ENCODE peak calls at places on chromosome 7, in nine cellular contexts. One of them, this sample, is unnamed. For H3K4me1, the result is how much of the 10 kb centered on the place peaks cover.

GRCh38 chr7:132738254-132738653 is 162.0 kb upstream of the PLXNA4 start:
- DNase-seq in left lung: no peak
- DNase-seq in right lobe of liver: no peak
- DNase-seq in cardiac muscle cell: no peak
- DNase-seq in left ventricle myocardium inferior: no peak
- DNase-seq in fibroblast of lung: peak
- DNase-seq in transverse colon: no peak
- DNase-seq in PC-3: peak
- DNase-seq in uterus: no peak
- DNase-seq in this sample: no peak

GRCh38 chr7:111486472-111487142 is 75.7 kb downstream of the IMMP2L start:
- DNase-seq in left lung: no peak
- DNase-seq in right lobe of liver: no peak
- DNase-seq in cardiac muscle cell: peak
- DNase-seq in left ventricle myocardium inferior: no peak
- DNase-seq in fibroblast of lung: peak
- DNase-seq in transverse colon: no peak
- DNase-seq in PC-3: peak
- DNase-seq in uterus: no peak
- DNase-seq in this sample: no peak

GRCh38 chr7:121305109-121305508 is 23.7 kb upstream of the WNT16 start:
- DNase-seq in left lung: no peak
- DNase-seq in right lobe of liver: no peak
- DNase-seq in cardiac muscle cell: no peak
- DNase-seq in left ventricle myocardium inferior: no peak
- DNase-seq in fibroblast of lung: peak
- DNase-seq in transverse colon: no peak
- DNase-seq in PC-3: no peak
- DNase-seq in uterus: no peak
- DNase-seq in this sample: no peak

GRCh38 chr7:132200141-132200540 is 376.1 kb downstream of the PLXNA4 start:
- DNase-seq in left lung: no peak
- DNase-seq in right lobe of liver: no peak
- DNase-seq in cardiac muscle cell: no peak
- DNase-seq in left ventricle myocardium inferior: no peak
- DNase-seq in fibroblast of lung: no peak
- DNase-seq in transverse colon: no peak
- DNase-seq in PC-3: no peak
- DNase-seq in uterus: no peak
- DNase-seq in this sample: no peak

GRCh38 chr7:128682125-128682524 is 10.0 kb downstream of the GARIN1A start:
- DNase-seq in left lung: no peak
- DNase-seq in right lobe of liver: no peak
- DNase-seq in cardiac muscle cell: no peak
- DNase-seq in left ventricle myocardium inferior: no peak
- DNase-seq in fibroblast of lung: no peak
- DNase-seq in transverse colon: no peak
- DNase-seq in PC-3: no peak
- DNase-seq in uterus: no peak
- DNase-seq in this sample: no peak

GRCh38 chr7:115724400-115725056 is 306.0 kb downstream of the TFEC start:
- DNase-seq in left lung: no peak
- DNase-seq in right lobe of liver: no peak
- DNase-seq in cardiac muscle cell: peak
- DNase-seq in left ventricle myocardium inferior: no peak
- DNase-seq in fibroblast of lung: no peak
- DNase-seq in transverse colon: peak
- DNase-seq in PC-3: peak
- DNase-seq in uterus: no peak
- DNase-seq in this sample: no peak

GRCh38 chr7:105857009-105857952 is 19.1 kb downstream of the ATXN7L1 start:
- DNase-seq in left lung: no peak
- DNase-seq in right lobe of liver: no peak
- DNase-seq in cardiac muscle cell: no peak
- DNase-seq in left ventricle myocardium inferior: no peak
- DNase-seq in fibroblast of lung: no peak
- DNase-seq in transverse colon: no peak
- DNase-seq in PC-3: no peak
- DNase-seq in uterus: no peak
- DNase-seq in this sample: no peak

GRCh38 chr7:44138698-44139097 is 2.4 kb downstream of the MYL7 start:
- DNase-seq in left lung: no peak
- DNase-seq in right lobe of liver: no peak
- DNase-seq in cardiac muscle cell: peak
- DNase-seq in left ventricle myocardium inferior: no peak
- DNase-seq in fibroblast of lung: no peak
- DNase-seq in transverse colon: no peak
- DNase-seq in PC-3: no peak
- DNase-seq in uterus: no peak
- DNase-seq in this sample: no peak

GRCh38 chr7:92831716-92832622 is 4.4 kb downstream of the CDK6 start:
- DNase-seq in left lung: no peak
- DNase-seq in right lobe of liver: no peak
- DNase-seq in cardiac muscle cell: no peak
- DNase-seq in left ventricle myocardium inferior: no peak
- DNase-seq in fibroblast of lung: peak
- DNase-seq in transverse colon: peak
- DNase-seq in PC-3: peak
- DNase-seq in uterus: no peak
- DNase-seq in this sample: no peak

GRCh38 chr7:144820557-144820956 is 15.3 kb downstream of the TPK1 start:
- DNase-seq in left lung: no peak
- DNase-seq in right lobe of liver: no peak
- DNase-seq in cardiac muscle cell: no peak
- DNase-seq in left ventricle myocardium inferior: no peak
- DNase-seq in fibroblast of lung: no peak
- DNase-seq in transverse colon: no peak
- DNase-seq in PC-3: no peak
- DNase-seq in uterus: no peak
- DNase-seq in this sample: no peak

GRCh38 chr7:22208806-22209205 is 148.1 kb downstream of the RAPGEF5 start:
- DNase-seq in left lung: no peak
- DNase-seq in right lobe of liver: no peak
- DNase-seq in cardiac muscle cell: no peak
- DNase-seq in left ventricle myocardium inferior: no peak
- DNase-seq in fibroblast of lung: no peak
- DNase-seq in transverse colon: no peak
- DNase-seq in PC-3: peak
- DNase-seq in uterus: no peak
- DNase-seq in this sample: no peak

GRCh38 chr7:27586825-27587224 is 75.9 kb downstream of the HIBADH start:
- DNase-seq in left lung: no peak
- DNase-seq in right lobe of liver: no peak
- DNase-seq in cardiac muscle cell: no peak
- DNase-seq in left ventricle myocardium inferior: no peak
- DNase-seq in fibroblast of lung: no peak
- DNase-seq in transverse colon: peak
- DNase-seq in PC-3: no peak
- DNase-seq in uterus: no peak
- DNase-seq in this sample: no peak

GRCh38 chr7:16684935-16685334 is 39.0 kb downstream of the BZW2 start:
- DNase-seq in left lung: no peak
- DNase-seq in right lobe of liver: no peak
- DNase-seq in cardiac muscle cell: no peak
- DNase-seq in left ventricle myocardium inferior: no peak
- DNase-seq in fibroblast of lung: no peak
- DNase-seq in transverse colon: no peak
- DNase-seq in PC-3: peak
- DNase-seq in uterus: no peak
- DNase-seq in this sample: no peak

GRCh38 chr7:149196705-149197171 is 1.4 kb downstream of the ZNF282 start:
- DNase-seq in left lung: no peak
- DNase-seq in right lobe of liver: no peak
- DNase-seq in cardiac muscle cell: peak
- DNase-seq in left ventricle myocardium inferior: no peak
- DNase-seq in fibroblast of lung: no peak
- DNase-seq in transverse colon: peak
- DNase-seq in PC-3: peak
- DNase-seq in uterus: no peak
- DNase-seq in this sample: no peak

GRCh38 chr7:74021546-74022320 is 6.2 kb upstream of the ELN start:
- DNase-seq in left lung: no peak
- DNase-seq in right lobe of liver: no peak
- DNase-seq in cardiac muscle cell: no peak
- DNase-seq in left ventricle myocardium inferior: no peak
- DNase-seq in fibroblast of lung: no peak
- DNase-seq in transverse colon: no peak
- DNase-seq in PC-3: no peak
- DNase-seq in uterus: no peak
- DNase-seq in this sample: no peak

GRCh38 chr7:74023786-74024185 is 4.2 kb upstream of the ELN start:
- DNase-seq in left lung: no peak
- DNase-seq in right lobe of liver: no peak
- DNase-seq in cardiac muscle cell: no peak
- DNase-seq in left ventricle myocardium inferior: no peak
- DNase-seq in fibroblast of lung: no peak
- DNase-seq in transverse colon: no peak
- DNase-seq in PC-3: no peak
- DNase-seq in uterus: no peak
- DNase-seq in this sample: no peak

GRCh38 chr7:74025146-74025545 is 2.8 kb upstream of the ELN start:
- DNase-seq in left lung: no peak
- DNase-seq in right lobe of liver: no peak
- DNase-seq in cardiac muscle cell: no peak
- DNase-seq in left ventricle myocardium inferior: no peak
- DNase-seq in fibroblast of lung: no peak
- DNase-seq in transverse colon: no peak
- DNase-seq in PC-3: no peak
- DNase-seq in uterus: no peak
- DNase-seq in this sample: no peak

GRCh38 chr7:74022507-74022906 is 5.5 kb upstream of the ELN start:
- DNase-seq in left lung: no peak
- DNase-seq in right lobe of liver: no peak
- DNase-seq in cardiac muscle cell: no peak
- DNase-seq in left ventricle myocardium inferior: no peak
- DNase-seq in fibroblast of lung: no peak
- DNase-seq in transverse colon: no peak
- DNase-seq in PC-3: no peak
- DNase-seq in uterus: no peak
- DNase-seq in this sample: no peak

GRCh38 chr7:74023037-74023436 is 4.9 kb upstream of the ELN start:
- DNase-seq in left lung: peak
- DNase-seq in right lobe of liver: no peak
- DNase-seq in cardiac muscle cell: no peak
- DNase-seq in left ventricle myocardium inferior: peak
- DNase-seq in fibroblast of lung: peak
- DNase-seq in transverse colon: no peak
- DNase-seq in PC-3: peak
- DNase-seq in uterus: peak
- DNase-seq in this sample: no peak
- TF ChIP-seq CTCF in left lung: no peak
- TF ChIP-seq CTCF in right lobe of liver: no peak
- TF ChIP-seq CTCF in cardiac muscle cell: no peak
- TF ChIP-seq CTCF in left ventricle myocardium inferior: no peak
- TF ChIP-seq CTCF in fibroblast of lung: no peak
- TF ChIP-seq CTCF in transverse colon: no peak
- TF ChIP-seq CTCF in PC-3: no peak
- TF ChIP-seq CTCF in uterus: no peak
- TF ChIP-seq CTCF in this sample: no peak

GRCh38 chr7:20026762-20027161 is 190.4 kb downstream of the MACC1 start:
- DNase-seq in left lung: no peak
- DNase-seq in right lobe of liver: no peak
- DNase-seq in cardiac muscle cell: no peak
- DNase-seq in left ventricle myocardium inferior: no peak
- DNase-seq in fibroblast of lung: no peak
- DNase-seq in transverse colon: no peak
- DNase-seq in PC-3: no peak
- DNase-seq in uterus: no peak
- DNase-seq in this sample: no peak
- H3K27ac ChIP-seq in left lung: no peak
- H3K27ac ChIP-seq in right lobe of liver: no peak
- H3K27ac ChIP-seq in cardiac muscle cell: no peak
- H3K27ac ChIP-seq in left ventricle myocardium inferior: no peak
- H3K27ac ChIP-seq in fibroblast of lung: no peak
- H3K27ac ChIP-seq in transverse colon: no peak
- H3K27ac ChIP-seq in PC-3: no peak
- H3K27ac ChIP-seq in uterus: no peak
- H3K27ac ChIP-seq in this sample: no peak

GRCh38 chr7:50212016-50212325 is 92.5 kb upstream of the IKZF1 start:
- DNase-seq in left lung: no peak
- DNase-seq in right lobe of liver: no peak
- DNase-seq in cardiac muscle cell: no peak
- DNase-seq in left ventricle myocardium inferior: no peak
- DNase-seq in fibroblast of lung: no peak
- DNase-seq in transverse colon: no peak
- DNase-seq in PC-3: no peak
- DNase-seq in uterus: no peak
- DNase-seq in this sample: no peak
- H3K4me1 ChIP-seq in left lung: under half
- H3K4me1 ChIP-seq in right lobe of liver: under half
- H3K4me1 ChIP-seq in cardiac muscle cell: under half
- H3K4me1 ChIP-seq in left ventricle myocardium inferior: under half
- H3K4me1 ChIP-seq in fibroblast of lung: under half
- H3K4me1 ChIP-seq in transverse colon: under half
- H3K4me1 ChIP-seq in PC-3: under half
- H3K4me1 ChIP-seq in uterus: under half
- H3K4me1 ChIP-seq in this sample: under half

GRCh38 chr7:29626730-29627129 is 63.1 kb downstream of the PRR15 start:
- DNase-seq in left lung: no peak
- DNase-seq in right lobe of liver: no peak
- DNase-seq in cardiac muscle cell: no peak
- DNase-seq in left ventricle myocardium inferior: no peak
- DNase-seq in fibroblast of lung: no peak
- DNase-seq in transverse colon: no peak
- DNase-seq in PC-3: no peak
- DNase-seq in uterus: no peak
- DNase-seq in this sample: no peak

GRCh38 chr7:29627631-29628030 is 64.0 kb downstream of the PRR15 start:
- DNase-seq in left lung: no peak
- DNase-seq in right lobe of liver: no peak
- DNase-seq in cardiac muscle cell: no peak
- DNase-seq in left ventricle myocardium inferior: no peak
- DNase-seq in fibroblast of lung: no peak
- DNase-seq in transverse colon: no peak
- DNase-seq in PC-3: peak
- DNase-seq in uterus: no peak
- DNase-seq in this sample: no peak

GRCh38 chr7:29623976-29624375 is 60.3 kb downstream of the PRR15 start:
- DNase-seq in left lung: no peak
- DNase-seq in right lobe of liver: no peak
- DNase-seq in cardiac muscle cell: no peak
- DNase-seq in left ventricle myocardium inferior: no peak
- DNase-seq in fibroblast of lung: no peak
- DNase-seq in transverse colon: no peak
- DNase-seq in PC-3: peak
- DNase-seq in uterus: no peak
- DNase-seq in this sample: no peak

GRCh38 chr7:29629507-29629906 is 65.9 kb downstream of the PRR15 start:
- DNase-seq in left lung: no peak
- DNase-seq in right lobe of liver: no peak
- DNase-seq in cardiac muscle cell: no peak
- DNase-seq in left ventricle myocardium inferior: no peak
- DNase-seq in fibroblast of lung: no peak
- DNase-seq in transverse colon: no peak
- DNase-seq in PC-3: no peak
- DNase-seq in uterus: no peak
- DNase-seq in this sample: no peak
- TF ChIP-seq CTCF in left lung: no peak
- TF ChIP-seq CTCF in right lobe of liver: no peak
- TF ChIP-seq CTCF in cardiac muscle cell: no peak
- TF ChIP-seq CTCF in left ventricle myocardium inferior: no peak
- TF ChIP-seq CTCF in fibroblast of lung: no peak
- TF ChIP-seq CTCF in transverse colon: no peak
- TF ChIP-seq CTCF in PC-3: no peak
- TF ChIP-seq CTCF in uterus: no peak
- TF ChIP-seq CTCF in this sample: no peak

GRCh38 chr7:151272410-151272809 is 23.9 kb upstream of the SMARCD3 start:
- DNase-seq in left lung: no peak
- DNase-seq in right lobe of liver: no peak
- DNase-seq in cardiac muscle cell: no peak
- DNase-seq in left ventricle myocardium inferior: no peak
- DNase-seq in fibroblast of lung: no peak
- DNase-seq in transverse colon: no peak
- DNase-seq in PC-3: no peak
- DNase-seq in uterus: peak
- DNase-seq in this sample: no peak
- H3K27ac ChIP-seq in left lung: peak
- H3K27ac ChIP-seq in right lobe of liver: no peak
- H3K27ac ChIP-seq in cardiac muscle cell: no peak
- H3K27ac ChIP-seq in left ventricle myocardium inferior: no peak
- H3K27ac ChIP-seq in fibroblast of lung: no peak
- H3K27ac ChIP-seq in transverse colon: peak
- H3K27ac ChIP-seq in PC-3: no peak
- H3K27ac ChIP-seq in uterus: peak
- H3K27ac ChIP-seq in this sample: peak